ENCODE peak calls at places on chromosome 3, in five cellular contexts. M is CD8-positive, alpha-beta T cell; E is thyroid gland; S is cardiac muscle cell; A is lower lobe of right lung. U is an unnamed sample. For H3K9me3, the result is how much of the 10 kb centered on the place peaks cover.

GRCh38 chr3:57179580-57180410 is 14.6 kb upstream of the IL17RD start:
- DNase-seq in S (no peak), A (no peak), E (peak), M (no peak), U (no peak)

GRCh38 chr3:168620854-168621253 is 525.1 kb upstream of the GOLIM4 start:
- DNase-seq in E (peak), M (no peak), S (peak), A (no peak), U (no peak)

GRCh38 chr3:149717391-149718056 is 34.8 kb downstream of the COMMD2 start:
- DNase-seq in A (no peak), E (peak), M (no peak), S (peak), U (no peak)

GRCh38 chr3:156630081-156630772 is 44.2 kb upstream of the TIPARP start:
- DNase-seq in M (no peak), E (no peak), S (no peak), A (no peak), U (no peak)

GRCh38 chr3:79724206-79724605 is 43.6 kb downstream of the ROBO1 start:
- DNase-seq in E (peak), M (no peak), A (no peak), S (no peak), U (no peak)

GRCh38 chr3:40201770-40202169 is 107.7 kb upstream of the EIF1B start:
- DNase-seq in M (no peak), E (no peak), S (no peak), A (no peak), U (no peak)

GRCh38 chr3:74089854-74090253 is 465.1 kb upstream of the PDZRN3 start:
- DNase-seq in A (no peak), E (no peak), S (no peak), M (no peak), U (no peak)

GRCh38 chr3:28348286-28348636 is 260 bp upstream of the ZCWPW2 start:
- DNase-seq in M (peak), A (no peak), E (no peak), S (no peak), U (no peak)

GRCh38 chr3:180420804-180421203 is 181.2 kb upstream of the TTC14 start:
- DNase-seq in E (no peak), A (no peak), S (no peak), M (no peak), U (no peak)

GRCh38 chr3:3172627-3173026 is 6.9 kb downstream of the CRBN start:
- DNase-seq in S (no peak), A (no peak), M (no peak), E (no peak), U (no peak)

GRCh38 chr3:186254676-186255665 is 107.1 kb downstream of the DGKG start:
- DNase-seq in A (peak), S (no peak), E (no peak), M (no peak), U (no peak)

GRCh38 chr3:110814170-110815007 is 257.2 kb upstream of the NECTIN3 start:
- DNase-seq in E (no peak), A (no peak), M (peak), S (no peak), U (no peak)

GRCh38 chr3:143004823-143005222 is 3.5 kb downstream of the U2SURP start:
- DNase-seq in S (no peak), A (no peak), E (no peak), M (no peak), U (no peak)

GRCh38 chr3:124748560-124749198 is 18.4 kb downstream of the UMPS start:
- DNase-seq in M (no peak), E (no peak), A (no peak), S (no peak), U (no peak)

GRCh38 chr3:35223636-35224035 is 415.7 kb upstream of the ARPP21 start:
- DNase-seq in A (no peak), M (no peak), E (no peak), S (no peak), U (no peak)

GRCh38 chr3:52331091-52331490 is 15.0 kb downstream of the DNAH1 start:
- DNase-seq in M (no peak), S (no peak), A (no peak), E (no peak), U (no peak)

GRCh38 chr3:32791833-32792232 is 26.0 kb upstream of the TRIM71 start:
- DNase-seq in A (no peak), M (no peak), E (no peak), S (no peak), U (no peak)

GRCh38 chr3:72821170-72821781 is 27.0 kb downstream of the SHQ1 start:
- DNase-seq in A (no peak), S (no peak), M (no peak), E (peak), U (no peak)

GRCh38 chr3:172087198-172087597 is 47.8 kb downstream of the FNDC3B start:
- DNase-seq in S (no peak), M (no peak), E (no peak), A (no peak), U (no peak)

GRCh38 chr3:134666466-134666865 is 15.6 kb upstream of the KY start:
- DNase-seq in S (no peak), M (no peak), A (no peak), E (peak), U (no peak)

GRCh38 chr3:187709155-187709554 is 6.8 kb upstream of the RTP2 start:
- DNase-seq in M (no peak), A (no peak), S (peak), E (no peak), U (no peak)

GRCh38 chr3:184381261-184382224 is 1.7 kb downstream of the CHRD start:
- DNase-seq in S (peak), M (no peak), E (no peak), A (no peak), U (no peak)

GRCh38 chr3:55782806-55783205 is 295.7 kb upstream of the WNT5A start:
- DNase-seq in M (no peak), E (no peak), S (no peak), A (no peak), U (no peak)

GRCh38 chr3:106824856-106825255 is 552.4 kb upstream of the CCDC54 start:
- DNase-seq in E (peak), A (no peak), S (peak), M (no peak), U (no peak)

GRCh38 chr3:185549651-185550111 is 2.7 kb downstream of the LIPH start:
- DNase-seq in E (no peak), A (no peak), S (no peak), M (no peak), U (no peak)

GRCh38 chr3:48456466-48456865 is 9.9 kb downstream of the ATRIP start:
- DNase-seq in E (no peak), M (no peak), A (no peak), S (no peak), U (no peak)

GRCh38 chr3:63809607-63810006 is 9.5 kb upstream of the C3orf49 start:
- DNase-seq in S (no peak), A (no peak), E (no peak), M (no peak), U (no peak)

GRCh38 chr3:19348929-19349564 is 200.7 kb downstream of the KCNH8 start:
- DNase-seq in S (peak), A (no peak), E (no peak), M (no peak), U (no peak)

GRCh38 chr3:50657407-50657806 is 17.3 kb upstream of the DOCK3 start:
- DNase-seq in M (no peak), A (no peak), E (no peak), S (no peak), U (no peak)

GRCh38 chr3:142022381-142022780 is 127.0 kb downstream of the TFDP2 start:
- DNase-seq in A (no peak), M (no peak), S (no peak), E (peak), U (no peak)

GRCh38 chr3:81349941-81350340 is 411.5 kb downstream of the GBE1 start:
- DNase-seq in M (no peak), S (no peak), E (no peak), A (no peak), U (no peak)

GRCh38 chr3:48013288-48013980 is 2.8 kb downstream of the MAP4 start:
- DNase-seq in E (peak), M (no peak), A (no peak), S (peak), U (no peak)

GRCh38 chr3:14980689-14981088 is 33.3 kb downstream of the NR2C2 start:
- DNase-seq in M (no peak), A (no peak), S (no peak), E (no peak), U (no peak)

GRCh38 chr3:168121175-168121853 is 25.6 kb upstream of the GOLIM4 start:
- DNase-seq in M (no peak), E (peak), A (no peak), S (no peak), U (no peak)

DNA sequence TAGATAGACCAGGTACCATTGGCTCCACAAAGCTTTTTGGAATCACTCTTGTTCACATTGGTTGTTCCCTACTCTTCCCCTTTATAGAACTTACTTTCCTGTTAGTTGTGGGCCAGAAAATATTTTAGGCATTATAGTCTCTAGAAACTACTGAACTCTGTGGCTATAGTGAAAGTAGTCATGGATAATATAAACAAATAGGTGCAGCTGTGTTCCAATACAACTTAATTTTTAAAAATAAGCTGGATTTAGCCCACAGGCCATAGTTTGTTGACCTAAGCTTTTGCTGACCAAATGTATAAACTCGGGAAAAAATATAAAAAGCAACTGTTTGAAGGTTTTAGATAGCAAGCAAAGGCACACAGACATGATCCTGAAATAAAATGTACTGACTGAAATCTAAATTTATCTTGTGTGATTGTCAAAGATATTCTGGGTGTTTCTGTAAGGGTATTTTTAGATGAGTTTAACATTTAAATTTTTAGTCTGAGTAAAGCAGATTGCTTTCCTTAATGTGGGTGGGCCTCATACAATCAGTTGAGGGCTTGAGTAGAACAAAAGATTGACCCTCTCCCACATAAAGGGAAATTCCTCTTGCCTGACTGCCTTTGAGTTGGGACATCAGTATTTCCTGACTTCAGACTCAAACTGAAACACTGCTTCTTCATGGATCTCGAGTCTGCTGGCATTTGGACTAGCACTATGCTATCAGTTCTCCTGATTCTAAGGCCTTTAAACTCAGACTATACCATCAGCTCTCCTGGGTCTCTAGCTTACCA is 13.2 kb downstream of the IQCB1 start:
- DNase-seq in M (no peak), S (no peak), A (no peak), E (no peak), U (no peak)
- H3K9me3 ChIP-seq in M (under half), S (under half), A (under half), E (under half), U (under half)

GRCh38 chr3:194224536-194224935 is 88.6 kb downstream of the HES1 start:
- DNase-seq in E (no peak), A (no peak), M (no peak), S (no peak), U (no peak)
- H3K9me3 ChIP-seq in E (under half), A (under half), M (under half), S (under half), U (under half)

GRCh38 chr3:44647771-44648170 is 761 bp upstream of the ZNF35 start:
- DNase-seq in M (no peak), A (no peak), S (no peak), E (no peak), U (no peak)

GRCh38 chr3:44643024-44643423 is 5.5 kb upstream of the ZNF35 start:
- DNase-seq in M (no peak), S (no peak), A (no peak), E (no peak), U (no peak)

GRCh38 chr3:44642337-44642736 is 6.2 kb upstream of the ZNF35 start:
- DNase-seq in A (no peak), M (no peak), S (no peak), E (no peak), U (no peak)
- H3K9me3 ChIP-seq in A (half or more), M (under half), S (under half), E (under half), U (under half)

DNA sequence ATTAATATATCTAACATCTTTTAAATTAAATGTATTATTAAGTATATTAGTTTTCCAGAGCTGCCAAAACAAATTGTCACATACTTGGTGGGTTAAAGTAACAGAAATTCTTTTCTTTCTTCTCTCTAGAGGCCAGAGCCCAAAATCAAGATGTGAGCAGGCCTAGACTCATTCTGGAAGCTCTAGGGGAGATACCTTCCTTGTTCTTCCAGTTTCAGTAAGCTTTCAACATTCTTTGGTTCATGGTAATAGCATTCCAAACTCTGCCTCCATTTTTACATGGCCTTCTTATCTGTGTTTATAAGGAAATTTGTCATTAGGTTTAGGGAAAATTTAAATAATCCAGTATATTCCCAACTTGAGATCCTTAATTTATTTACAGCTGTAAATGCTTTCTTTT is 1054.6 kb upstream of the GBE1 start:
- DNase-seq in S (no peak), E (no peak), A (no peak), M (no peak), U (no peak)
- H3K9me3 ChIP-seq in S (under half), E (under half), A (under half), M (under half), U (under half)

GRCh38 chr3:58837141-58837862 is 170.7 kb upstream of the FAM3D start:
- DNase-seq in S (no peak), A (no peak), M (no peak), E (no peak), U (no peak)
- H3K9me3 ChIP-seq in S (under half), A (under half), M (under half), E (under half), U (under half)

DNA sequence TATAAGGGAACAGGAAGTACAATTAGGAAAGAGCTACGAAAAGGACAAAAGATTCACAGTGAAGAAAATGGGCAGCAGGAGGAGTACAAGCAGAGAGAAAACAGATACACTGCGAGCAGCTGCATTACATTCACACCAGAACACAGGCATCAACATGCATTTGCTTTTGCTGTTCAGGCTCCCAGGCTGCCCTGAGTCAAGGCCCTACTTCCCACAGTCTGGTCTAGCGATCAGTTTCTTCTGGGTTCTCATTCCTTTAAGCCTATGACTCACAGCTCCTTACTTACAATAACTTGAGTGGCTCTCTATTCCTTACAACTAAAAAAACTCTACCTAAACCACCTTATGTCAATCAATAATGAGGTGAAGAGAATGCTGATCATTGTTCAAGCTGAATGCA is 24.5 kb upstream of the ZNF445 start:
- DNase-seq in E (no peak), M (no peak), S (no peak), A (no peak), U (no peak)
- H3K9me3 ChIP-seq in E (under half), M (under half), S (under half), A (under half), U (under half)

GRCh38 chr3:118354556-118354955 is 680.1 kb downstream of the IGSF11 start:
- DNase-seq in E (no peak), S (no peak), M (no peak), A (no peak), U (no peak)
- H3K9me3 ChIP-seq in E (under half), S (under half), M (under half), A (under half), U (under half)

DNA sequence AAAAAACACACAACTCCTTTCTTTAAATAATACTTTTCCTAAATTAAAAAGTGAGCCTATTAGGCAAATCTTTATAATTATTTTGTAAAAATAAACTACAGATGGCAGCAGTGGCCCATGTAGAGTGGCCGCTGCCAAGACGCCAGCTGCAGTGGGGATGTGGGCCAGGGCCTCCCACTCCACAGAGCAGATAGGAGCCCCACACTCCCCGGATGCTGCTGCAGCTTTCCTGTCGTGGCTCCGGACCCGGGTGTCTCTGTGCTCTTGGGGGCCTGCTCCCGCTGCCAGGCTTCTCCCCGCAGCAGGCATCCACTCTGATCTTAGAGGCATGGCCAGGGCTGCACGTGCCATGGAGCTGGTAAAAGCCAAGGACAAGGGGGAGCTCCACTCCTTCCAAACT is 67.5 kb downstream of the PROS1 start:
- DNase-seq in E (no peak), S (no peak), M (no peak), A (no peak), U (no peak)
- H3K9me3 ChIP-seq in E (under half), S (under half), M (under half), A (under half), U (under half)

GRCh38 chr3:196753201-196753600 is 13.5 kb downstream of the PAK2 start:
- DNase-seq in A (no peak), M (no peak), S (no peak), E (no peak), U (no peak)

GRCh38 chr3:196754215-196754937 is 14.7 kb downstream of the PAK2 start:
- DNase-seq in S (no peak), E (no peak), A (no peak), M (no peak), U (no peak)

GRCh38 chr3:196757876-196758739 is 18.5 kb downstream of the PAK2 start:
- DNase-seq in S (no peak), A (no peak), E (no peak), M (no peak), U (no peak)

DNA sequence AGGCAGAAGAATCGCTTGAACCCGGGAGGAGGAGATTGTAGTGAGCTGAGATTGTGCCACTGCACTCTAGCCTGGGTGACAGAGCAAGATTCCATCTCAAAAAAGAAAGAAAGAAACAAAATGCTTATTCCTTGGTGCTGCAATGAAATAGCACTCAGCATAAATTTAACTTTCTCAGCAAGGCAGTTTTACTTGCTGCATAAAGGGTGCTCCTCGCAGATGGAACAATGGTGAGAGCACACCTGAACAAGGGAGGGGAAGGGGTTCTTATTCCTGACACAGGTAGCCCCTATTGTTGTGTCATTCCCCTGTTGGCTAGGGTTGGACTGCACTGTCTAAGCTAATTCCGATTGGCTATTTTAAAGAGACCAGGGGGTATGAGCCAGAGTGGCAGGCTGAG is 17.1 kb downstream of the PAK2 start:
- DNase-seq in S (no peak), A (no peak), M (no peak), E (no peak), U (no peak)
- H3K9me3 ChIP-seq in S (under half), A (under half), M (under half), E (under half), U (under half)

GRCh38 chr3:127886276-127886862 is 28.7 kb upstream of the KBTBD12 start:
- DNase-seq in S (no peak), M (no peak), E (no peak), A (no peak), U (no peak)

GRCh38 chr3:127889976-127890650 is 24.9 kb upstream of the KBTBD12 start:
- DNase-seq in S (no peak), A (no peak), E (no peak), M (no peak), U (no peak)

GRCh38 chr3:127887321-127887720 is 27.7 kb upstream of the KBTBD12 start:
- DNase-seq in S (no peak), A (no peak), M (no peak), E (no peak), U (no peak)

GRCh38 chr3:127888564-127889107 is 26.4 kb upstream of the KBTBD12 start:
- DNase-seq in M (no peak), S (no peak), E (no peak), A (no peak), U (no peak)

GRCh38 chr3:127889461-127889863 is 25.6 kb upstream of the KBTBD12 start:
- DNase-seq in M (no peak), A (no peak), S (no peak), E (no peak), U (no peak)
- H3K9me3 ChIP-seq in M (under half), A (under half), S (under half), E (under half), U (under half)